ENCODE peak calls at places on chromosomes 3 and 15, in nine cellular contexts. T is GM12865; B is fibroblast of mammary gland; L is activated naive CD8-positive, alpha-beta T cell treated with anti-CD3 and anti-CD28 coated beads, Interleukin-2, amount 50 U/mL, for 24 hours; K is left cardiac atrium; O is activated B cell treated with CpG ODN at 0.5 μM for 24 hours; C is effector CD4-positive, alpha-beta T cell; X is iris pigment epithelial cell; U is H54. I is an unnamed sample.

GRCh38 chr15:35000511-35000910 is 12.4 kb upstream of the ZNF770 start:
- DNase-seq in T (no peak), B (peak; percentile 97), L (no peak), K (no peak), O (no peak), C (no peak), X (peak; percentile 72), U (peak; percentile 77), I (peak; percentile 83)

GRCh38 chr3:153768559-153769469 is 352.4 kb upstream of the ARHGEF26 start:
- DNase-seq in T (peak; percentile 73), B (peak; percentile 72), L (peak; percentile 25), K (no peak), O (no peak), C (peak; percentile 24), X (peak; percentile 66), U (peak; percentile 19), I (peak; percentile 62)

GRCh38 chr3:101796076-101796475 is 17.1 kb downstream of the NXPE3 start:
- DNase-seq in T (no peak), B (peak; percentile 3), L (no peak), K (no peak), O (no peak), C (no peak), X (no peak), U (no peak), I (no peak)

GRCh38 chr3:52090131-52090548 is 33.8 kb upstream of the DUSP7 start:
- DNase-seq in T (no peak), B (peak; percentile 87), L (no peak), K (peak; percentile 60), O (no peak), C (no peak), X (peak; percentile 90), U (peak; percentile 61), I (peak; percentile 97)

GRCh38 chr15:48361690-48362089 is 30.5 kb downstream of the DUT start:
- DNase-seq in T (no peak), B (peak; percentile 76), L (no peak), K (no peak), O (no peak), C (no peak), X (no peak), U (no peak), I (peak; percentile 26)

GRCh38 chr3:37097776-37098175 is 76.6 kb downstream of the LRRFIP2 start:
- DNase-seq in T (no peak), B (no peak), L (no peak), K (no peak), O (no peak), C (no peak), X (no peak), U (no peak), I (no peak)

GRCh38 chr15:35557544-35557943 is 11.6 kb upstream of the DPH6 start:
- DNase-seq in T (no peak), B (peak; percentile 96), L (no peak), K (no peak), O (no peak), C (no peak), X (peak; percentile 92), U (peak; percentile 7), I (peak; percentile 88)

GRCh38 chr3:120113128-120114116 is 19.2 kb upstream of the GSK3B start:
- DNase-seq in T (no peak), B (peak; percentile 86), L (no peak), K (no peak), O (no peak), C (no peak), X (peak; percentile 68), U (peak; percentile 22), I (peak; percentile 63)

GRCh38 chr3:136802481-136802996 is 16.4 kb upstream of the SLC35G2 start:
- DNase-seq in T (peak; percentile 31), B (peak; percentile 29), L (no peak), K (no peak), O (no peak), C (no peak), X (no peak), U (no peak), I (peak; percentile 42)

GRCh38 chr15:68820205-68820588 is 498 bp downstream of the ANP32A start:
- DNase-seq in T (peak; percentile 76), B (peak; percentile 14), L (peak; percentile 66), K (peak; percentile 59), O (peak; percentile 60), C (peak; percentile 47), X (peak; percentile 33), U (no peak), I (peak; percentile 34)

GRCh38 chr3:129398803-129399144 is 29.7 kb downstream of the EFCAB12 start:
- DNase-seq in T (peak; percentile 26), B (peak; percentile 27), L (peak; percentile 9), K (no peak), O (no peak), C (no peak), X (peak; percentile 37), U (no peak), I (peak; percentile 22)

GRCh38 chr3:52820741-52821140 is 9.7 kb downstream of the ITIH4 start:
- DNase-seq in T (peak; percentile 53), B (peak; percentile 12), L (peak; percentile 22), K (no peak), O (no peak), C (no peak), X (peak; percentile 35), U (no peak), I (peak; percentile 17)

GRCh38 chr15:35912196-35912595 is 366.2 kb upstream of the DPH6 start:
- DNase-seq in T (no peak), B (peak; percentile 38), L (no peak), K (no peak), O (no peak), C (no peak), X (peak; percentile 38), U (no peak), I (peak; percentile 2)

GRCh38 chr3:172467170-172467824 is 19.0 kb upstream of the GHSR start:
- DNase-seq in T (no peak), B (peak; percentile 80), L (no peak), K (no peak), O (no peak), C (no peak), X (peak; percentile 89), U (no peak), I (peak; percentile 31)

GRCh38 chr3:70053293-70053692 is 53.8 kb downstream of the SAMMSON start:
- DNase-seq in T (no peak), B (no peak), L (no peak), K (no peak), O (no peak), C (no peak), X (peak; percentile 32), U (no peak), I (no peak)

GRCh38 chr15:39125904-39126303 is 455.0 kb upstream of the THBS1 start:
- DNase-seq in T (peak; percentile 71), B (peak; percentile 67), L (peak; percentile 16), K (no peak), O (no peak), C (no peak), X (peak; percentile 68), U (no peak), I (peak; percentile 57)

GRCh38 chr3:23667536-23668429 is 138.0 kb upstream of the UBE2E1 start:
- DNase-seq in T (peak; percentile 33), B (peak; percentile 42), L (no peak), K (no peak), O (no peak), C (no peak), X (no peak), U (no peak), I (peak; percentile 44)

GRCh38 chr3:183275418-183275817 is 22.4 kb downstream of the B3GNT5 start:
- DNase-seq in T (no peak), B (peak; percentile 83), L (no peak), K (no peak), O (no peak), C (no peak), X (peak; percentile 90), U (no peak), I (peak; percentile 82)

GRCh38 chr15:89002281-89002761 is 85.9 kb upstream of the ABHD2 start:
- DNase-seq in T (peak; percentile 80), B (peak; percentile 87), L (no peak), K (no peak), O (no peak), C (no peak), X (peak; percentile 78), U (no peak), I (peak; percentile 46)

GRCh38 chr3:106241593-106241992 is 372.8 kb upstream of the CBLB start:
- DNase-seq in T (no peak), B (no peak), L (no peak), K (no peak), O (no peak), C (no peak), X (no peak), U (no peak), I (no peak)

GRCh38 chr3:27141668-27142067 is 227.5 kb downstream of the NEK10 start:
- DNase-seq in T (peak; percentile 4), B (peak; percentile 17), L (no peak), K (no peak), O (no peak), C (no peak), X (peak; percentile 10), U (no peak), I (no peak)

GRCh38 chr15:50135123-50135541 is 16.1 kb upstream of the ATP8B4 start:
- DNase-seq in T (no peak), B (peak; percentile 73), L (peak; percentile 53), K (no peak), O (no peak), C (no peak), X (peak; percentile 67), U (peak; percentile 3), I (no peak)

GRCh38 chr3:56923546-56924224 is 121.9 kb upstream of the ARHGEF3 start:
- DNase-seq in T (no peak), B (peak; percentile 40), L (peak; percentile 33), K (peak; percentile 54), O (no peak), C (peak; percentile 55), X (peak; percentile 63), U (peak; percentile 56), I (peak; percentile 47)

GRCh38 chr15:84961114-84961452 is 20.6 kb upstream of the PDE8A start:
- DNase-seq in T (no peak), B (peak; percentile 32), L (no peak), K (no peak), O (no peak), C (no peak), X (peak; percentile 76), U (peak; percentile 35), I (peak; percentile 81)

GRCh38 chr15:36050899-36051298 is 504.9 kb upstream of the DPH6 start:
- DNase-seq in T (no peak), B (no peak), L (no peak), K (no peak), O (no peak), C (no peak), X (no peak), U (no peak), I (no peak)

GRCh38 chr3:66376568-66376967 is 124.3 kb downstream of the LRIG1 start:
- DNase-seq in T (no peak), B (peak; percentile 88), L (no peak), K (no peak), O (no peak), C (no peak), X (peak; percentile 93), U (peak; percentile 34), I (peak; percentile 69)

GRCh38 chr15:74723754-74724334 is 1.5 kb downstream of the CYP1A1 start:
- DNase-seq in T (peak; percentile 34), B (peak; percentile 31), L (no peak), K (no peak), O (no peak), C (no peak), X (peak; percentile 49), U (peak; percentile 32), I (peak; percentile 54)

GRCh38 chr3:37520802-37521350 is 340.8 kb upstream of the CTDSPL start:
- DNase-seq in T (no peak), B (no peak), L (no peak), K (no peak), O (no peak), C (no peak), X (no peak), U (no peak), I (peak; percentile 6)

GRCh38 chr3:50238549-50239026 is 2.6 kb downstream of the GNAI2 start:
- DNase-seq in T (no peak), B (peak; percentile 47), L (no peak), K (peak; percentile 89), O (no peak), C (no peak), X (no peak), U (peak; percentile 63), I (no peak)

I was measured in astrocyte of the spinal cord.